ENCODE peak calls at places on chromosomes 4 and X, in six cellular contexts. K, W, I, L, O and D are unnamed samples.
A peak's percentile ranks its signal among the peaks of the same experiment; 100 is the strongest.

GRCh38 chr4:41280010-41280409 is 23.3 kb downstream of the UCHL1 start:
- DNase-seq in K (no peak), W (no peak), I (no peak), L (no peak), O (no peak), D (no peak)

GRCh38 chrX:21683910-21684309 is 25.8 kb upstream of the KLHL34 start:
- DNase-seq in K (no peak), W (no peak), I (no peak), L (no peak), O (no peak), D (no peak)

GRCh38 chrX:155334486-155335316 is at the start of gene CLIC2:
- DNase-seq in K (peak; percentile 72), W (peak; percentile 54), I (peak; percentile 40), L (no peak), O (no peak), D (peak; percentile 55)

GRCh38 chr4:168863719-168864632 is 146.1 kb downstream of the CBR4 start:
- DNase-seq in K (no peak), W (no peak), I (no peak), L (no peak), O (no peak), D (no peak)

GRCh38 chr4:113052379-113052951 is 3.0 kb downstream of the ANK2 start:
- DNase-seq in K (no peak), W (no peak), I (no peak), L (no peak), O (no peak), D (no peak)

GRCh38 chr4:154329939-154330338 is 161.7 kb downstream of the DCHS2 start:
- DNase-seq in K (no peak), W (no peak), I (no peak), L (no peak), O (no peak), D (no peak)

GRCh38 chr4:147596377-147596776 is 20.8 kb upstream of the TMEM184C start:
- DNase-seq in K (no peak), W (no peak), I (no peak), L (no peak), O (no peak), D (no peak)

GRCh38 chrX:20362268-20363002 is 95.7 kb upstream of the RPS6KA3 start:
- DNase-seq in K (peak; percentile 35), W (no peak), I (no peak), L (no peak), O (no peak), D (no peak)

GRCh38 chr4:109256847-109257246 is 45.6 kb downstream of the COL25A1 start:
- DNase-seq in K (no peak), W (no peak), I (no peak), L (no peak), O (no peak), D (no peak)

GRCh38 chrX:54540289-54540688 is 10.3 kb downstream of the GNL3L start:
- DNase-seq in K (no peak), W (no peak), I (peak; percentile 19), L (no peak), O (no peak), D (peak; percentile 26)

GRCh38 chrX:51641421-51642021 is 22.8 kb upstream of the CENPVL3 start:
- DNase-seq in K (no peak), W (no peak), I (no peak), L (no peak), O (no peak), D (no peak)

GRCh38 chr4:119010909-119011606 is 122.4 kb downstream of the SYNPO2 start:
- DNase-seq in K (peak; percentile 55), W (no peak), I (no peak), L (no peak), O (no peak), D (no peak)

GRCh38 chr4:140098481-140099132 is 55.4 kb downstream of the MAML3 start:
- DNase-seq in K (no peak), W (no peak), I (peak; percentile 38), L (no peak), O (no peak), D (no peak)

GRCh38 chr4:5724377-5724776 is 13.4 kb downstream of the EVC start:
- DNase-seq in K (no peak), W (no peak), I (no peak), L (no peak), O (no peak), D (no peak)

GRCh38 chr4:149795256-149795655 is 20.4 kb downstream of the IQCM start:
- DNase-seq in K (no peak), W (peak; percentile 19), I (peak; percentile 13), L (no peak), O (no peak), D (peak; percentile 19)

GRCh38 chr4:87926554-87927098 is 48.9 kb upstream of the SPP1 start:
- DNase-seq in K (no peak), W (no peak), I (no peak), L (no peak), O (no peak), D (no peak)

GRCh38 chr4:150746156-150746555 is 164.2 kb downstream of the MAB21L2 start:
- DNase-seq in K (no peak), W (no peak), I (no peak), L (no peak), O (no peak), D (no peak)

GRCh38 chrX:72487661-72488060 is 85.0 kb downstream of the HDAC8 start:
- DNase-seq in K (no peak), W (no peak), I (no peak), L (no peak), O (no peak), D (no peak)

GRCh38 chr4:82145850-82146249 is 227.9 kb downstream of the HNRNPD start:
- DNase-seq in K (no peak), W (no peak), I (no peak), L (no peak), O (no peak), D (no peak)

GRCh38 chrX:125651426-125651825 is 331.8 kb downstream of the TEX13C start:
- DNase-seq in K (no peak), W (no peak), I (no peak), L (no peak), O (no peak), D (no peak)

GRCh38 chrX:8689473-8689872 is 42.5 kb downstream of the ANOS1 start:
- DNase-seq in K (no peak), W (no peak), I (no peak), L (no peak), O (no peak), D (no peak)

GRCh38 chrX:8688776-8689175 is 43.2 kb downstream of the ANOS1 start:
- DNase-seq in K (no peak), W (no peak), I (no peak), L (no peak), O (no peak), D (no peak)

GRCh38 chrX:8679572-8679971 is 52.4 kb downstream of the ANOS1 start:
- DNase-seq in K (no peak), W (no peak), I (no peak), L (no peak), O (no peak), D (no peak)

GRCh38 chrX:8684201-8684600 is 47.7 kb downstream of the ANOS1 start:
- DNase-seq in K (no peak), W (no peak), I (no peak), L (no peak), O (no peak), D (no peak)
- H3K4me1 ChIP-seq in K (no peaks in the 10 kb centered on the region), W (no peaks in the 10 kb centered on the region), I (no peaks in the 10 kb centered on the region), L (no peaks in the 10 kb centered on the region), O (no peaks in the 10 kb centered on the region), D (no peaks in the 10 kb centered on the region)

DNA sequence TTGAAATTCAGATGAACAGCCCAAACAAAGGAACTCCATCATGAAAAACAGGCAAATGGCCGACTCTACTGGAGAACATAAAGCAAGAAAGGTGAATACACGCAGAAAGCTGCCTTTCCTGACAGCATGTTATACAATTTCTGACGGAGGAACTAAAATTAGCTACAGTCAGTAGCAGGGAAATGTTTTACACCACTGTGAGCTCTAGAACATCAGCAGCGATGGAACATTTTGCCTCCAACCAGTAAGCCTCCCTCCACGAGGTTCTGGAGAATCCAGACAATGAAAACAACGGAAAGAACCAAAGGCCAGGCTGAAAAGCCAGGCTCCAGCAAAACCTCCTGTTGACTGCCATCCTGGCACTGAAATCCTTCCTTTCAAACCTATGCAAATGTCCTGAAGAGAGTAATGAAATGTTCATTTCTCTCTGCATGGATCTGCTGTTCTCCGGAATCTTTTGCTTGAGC is 78.9 kb downstream of the IRF2 start:
- DNase-seq in K (no peak), W (no peak), I (no peak), L (no peak), O (no peak), D (no peak)
- H3K4me1 ChIP-seq in K (peaks cover 7% of the 10 kb centered on the region), W (peaks cover 7% of the 10 kb centered on the region), I (no peaks in the 10 kb centered on the region), L (no peaks in the 10 kb centered on the region), O (no peaks in the 10 kb centered on the region), D (peaks cover 28% of the 10 kb centered on the region)

GRCh38 chr4:185335579-185335978 is 60.1 kb downstream of the LRP2BP start:
- DNase-seq in K (no peak), W (no peak), I (no peak), L (no peak), O (no peak), D (no peak)

GRCh38 chr4:185343726-185344581 is 51.8 kb downstream of the LRP2BP start:
- DNase-seq in K (no peak), W (no peak), I (peak; percentile 11), L (no peak), O (no peak), D (no peak)

GRCh38 chr4:185341377-185341776 is 54.3 kb downstream of the LRP2BP start:
- DNase-seq in K (no peak), W (no peak), I (no peak), L (no peak), O (no peak), D (no peak)

GRCh38 chr4:185341841-185342240 is 53.9 kb downstream of the LRP2BP start:
- DNase-seq in K (no peak), W (no peak), I (no peak), L (no peak), O (no peak), D (no peak)

DNA sequence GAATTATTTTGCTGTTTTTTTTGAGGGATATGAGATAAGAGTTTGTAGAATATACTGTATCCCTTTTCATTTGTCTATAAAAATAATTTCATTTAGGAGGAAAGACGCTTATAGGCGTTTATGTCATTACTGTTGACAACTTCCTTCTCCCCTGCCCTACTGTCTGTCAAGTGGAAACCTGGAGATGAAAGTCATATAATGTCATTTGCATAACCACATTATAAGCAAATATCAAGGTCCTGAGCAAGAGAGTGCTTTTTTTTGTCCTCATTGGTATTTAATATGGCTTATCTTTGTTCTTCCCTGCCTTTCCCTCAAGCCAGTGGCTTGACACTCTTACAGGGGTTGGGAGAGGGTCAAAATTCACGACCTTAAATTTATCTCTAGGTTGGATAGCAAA is 55.8 kb downstream of the LRP2BP start:
- DNase-seq in K (no peak), W (no peak), I (no peak), L (no peak), O (no peak), D (no peak)
- H3K4me1 ChIP-seq in K (no peaks in the 10 kb centered on the region), W (peaks cover 5% of the 10 kb centered on the region), I (no peaks in the 10 kb centered on the region), L (peaks cover 1% of the 10 kb centered on the region), O (no peaks in the 10 kb centered on the region), D (peaks cover 11% of the 10 kb centered on the region)

DNA sequence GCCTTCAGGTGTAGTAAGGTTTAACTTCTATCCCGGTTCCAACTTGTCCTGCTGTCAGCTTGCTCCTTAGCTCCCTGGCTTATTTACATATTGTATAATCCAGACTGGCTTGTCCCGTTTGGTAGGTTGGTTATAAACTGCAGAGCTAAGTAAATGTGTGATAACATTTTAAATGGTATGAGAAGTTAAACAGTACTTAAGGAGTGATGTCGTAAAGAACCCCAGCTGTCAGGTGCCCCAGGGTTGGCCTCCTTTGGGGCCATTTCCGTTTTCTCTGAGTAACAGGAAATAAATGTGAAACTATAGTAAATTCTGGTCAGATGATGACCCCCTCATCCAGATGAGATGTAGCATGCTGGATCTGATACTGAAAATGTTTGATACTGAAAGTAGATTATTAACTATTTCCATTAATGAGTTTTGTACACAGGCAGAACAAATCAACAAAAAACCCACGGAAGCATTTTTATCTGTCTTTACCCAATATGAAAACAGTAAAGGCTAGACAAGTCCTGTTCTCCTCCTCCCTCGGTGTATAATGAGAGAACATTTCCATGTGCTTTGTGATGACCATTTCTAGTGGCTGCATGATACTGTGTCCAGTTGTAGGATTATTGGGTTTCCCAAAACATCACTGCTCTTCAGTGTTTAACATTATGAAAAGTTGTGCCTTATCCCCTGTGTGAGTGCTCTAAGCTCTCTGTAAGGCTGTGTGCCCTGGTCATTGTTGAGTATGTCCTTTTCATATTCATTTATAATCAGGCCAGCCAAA is 22.4 kb downstream of the GAB1 start:
- DNase-seq in K (peak; percentile 67), W (no peak), I (no peak), L (no peak), O (no peak), D (no peak)
- H3K4me1 ChIP-seq in K (peaks cover 62% of the 10 kb centered on the region), W (peaks cover 7% of the 10 kb centered on the region), I (peaks cover 10% of the 10 kb centered on the region), L (no peaks in the 10 kb centered on the region), O (peaks cover 18% of the 10 kb centered on the region), D (peaks cover 27% of the 10 kb centered on the region)